ENCODE peak calls at places on chromosomes 1 and 21, in six cellular contexts. One of them, this sample, is unnamed.

GRCh38 chr1:67840449-67840848 is 7.2 kb upstream of the GNG12 start:
- DNase-seq in OCI-LY7: no peak
- DNase-seq in neural progenitor cell: no peak
- DNase-seq in SK-N-SH: no peak
- DNase-seq in GM23338: peak
- DNase-seq in GM23248: peak
- DNase-seq in this sample: no peak

GRCh38 chr1:193569696-193570269 is 383.4 kb upstream of the B3GALT2 start:
- DNase-seq in neural progenitor cell: no peak
- DNase-seq in SK-N-SH: no peak
- DNase-seq in GM23248: peak
- DNase-seq in OCI-LY7: no peak
- DNase-seq in GM23338: no peak
- DNase-seq in this sample: no peak

GRCh38 chr1:151156515-151156819 is at the start of gene TNFAIP8L2:
- DNase-seq in SK-N-SH: no peak
- DNase-seq in GM23248: no peak
- DNase-seq in GM23338: peak
- DNase-seq in OCI-LY7: peak
- DNase-seq in neural progenitor cell: peak
- DNase-seq in this sample: no peak

GRCh38 chr1:26584022-26584485 is 54.5 kb downstream of the RPS6KA1 start:
- DNase-seq in GM23248: peak
- DNase-seq in OCI-LY7: peak
- DNase-seq in neural progenitor cell: peak
- DNase-seq in SK-N-SH: peak
- DNase-seq in GM23338: peak
- DNase-seq in this sample: peak

GRCh38 chr1:167276969-167277368 is 56.3 kb downstream of the POU2F1 start:
- DNase-seq in neural progenitor cell: no peak
- DNase-seq in GM23248: no peak
- DNase-seq in GM23338: no peak
- DNase-seq in SK-N-SH: no peak
- DNase-seq in OCI-LY7: no peak
- DNase-seq in this sample: no peak

GRCh38 chr1:94543893-94544635 is 2.5 kb upstream of the F3 start:
- DNase-seq in neural progenitor cell: no peak
- DNase-seq in GM23248: peak
- DNase-seq in SK-N-SH: no peak
- DNase-seq in OCI-LY7: no peak
- DNase-seq in GM23338: no peak
- DNase-seq in this sample: no peak

GRCh38 chr1:77322061-77322900 is 40.5 kb downstream of the AK5 start:
- DNase-seq in GM23248: peak
- DNase-seq in SK-N-SH: no peak
- DNase-seq in neural progenitor cell: no peak
- DNase-seq in GM23338: peak
- DNase-seq in OCI-LY7: no peak
- DNase-seq in this sample: peak

GRCh38 chr1:166132496-166132895 is 34.3 kb downstream of the FAM78B start:
- DNase-seq in OCI-LY7: no peak
- DNase-seq in SK-N-SH: no peak
- DNase-seq in GM23248: no peak
- DNase-seq in neural progenitor cell: no peak
- DNase-seq in GM23338: no peak
- DNase-seq in this sample: no peak

GRCh38 chr1:244834596-244835275 is 722 bp upstream of the COX20 start:
- DNase-seq in neural progenitor cell: no peak
- DNase-seq in GM23338: peak
- DNase-seq in GM23248: peak
- DNase-seq in SK-N-SH: peak
- DNase-seq in OCI-LY7: peak
- DNase-seq in this sample: peak

GRCh38 chr1:12591267-12591938 is 26.6 kb downstream of the DHRS3 start:
- DNase-seq in GM23248: peak
- DNase-seq in neural progenitor cell: no peak
- DNase-seq in GM23338: no peak
- DNase-seq in OCI-LY7: no peak
- DNase-seq in SK-N-SH: no peak
- DNase-seq in this sample: no peak

GRCh38 chr1:25810341-25811299 is 9.1 kb upstream of the MTFR1L start:
- DNase-seq in neural progenitor cell: peak
- DNase-seq in SK-N-SH: peak
- DNase-seq in GM23248: peak
- DNase-seq in GM23338: peak
- DNase-seq in OCI-LY7: peak
- DNase-seq in this sample: no peak

GRCh38 chr1:41471658-41472057 is 12.8 kb downstream of the EDN2 start:
- DNase-seq in neural progenitor cell: no peak
- DNase-seq in GM23248: no peak
- DNase-seq in OCI-LY7: no peak
- DNase-seq in GM23338: no peak
- DNase-seq in SK-N-SH: no peak
- DNase-seq in this sample: no peak

GRCh38 chr1:33030575-33030974 is 6.1 kb downstream of the AK2 start:
- DNase-seq in neural progenitor cell: no peak
- DNase-seq in OCI-LY7: no peak
- DNase-seq in GM23248: peak
- DNase-seq in SK-N-SH: no peak
- DNase-seq in GM23338: no peak
- DNase-seq in this sample: no peak

GRCh38 chr21:37800496-37801061 is 115.7 kb downstream of the KCNJ6 start:
- DNase-seq in GM23248: no peak
- DNase-seq in GM23338: no peak
- DNase-seq in neural progenitor cell: no peak
- DNase-seq in OCI-LY7: no peak
- DNase-seq in SK-N-SH: no peak
- DNase-seq in this sample: no peak

GRCh38 chr1:212957546-212957945 is 7.2 kb downstream of the VASH2 start:
- DNase-seq in GM23338: no peak
- DNase-seq in OCI-LY7: no peak
- DNase-seq in neural progenitor cell: no peak
- DNase-seq in SK-N-SH: no peak
- DNase-seq in GM23248: no peak
- DNase-seq in this sample: no peak

GRCh38 chr21:39316062-39316461 is 2.6 kb upstream of the BRWD1 start:
- DNase-seq in OCI-LY7: no peak
- DNase-seq in GM23338: no peak
- DNase-seq in SK-N-SH: no peak
- DNase-seq in GM23248: peak
- DNase-seq in neural progenitor cell: no peak
- DNase-seq in this sample: no peak

GRCh38 chr1:228379165-228379460 is 27.5 kb downstream of the TRIM11 start:
- DNase-seq in neural progenitor cell: peak
- DNase-seq in OCI-LY7: no peak
- DNase-seq in GM23338: peak
- DNase-seq in GM23248: peak
- DNase-seq in SK-N-SH: no peak
- DNase-seq in this sample: no peak

GRCh38 chr1:112828716-112829115 is 113.6 kb upstream of the PPM1J start:
- DNase-seq in GM23338: no peak
- DNase-seq in OCI-LY7: no peak
- DNase-seq in neural progenitor cell: no peak
- DNase-seq in GM23248: no peak
- DNase-seq in SK-N-SH: no peak
- DNase-seq in this sample: no peak

GRCh38 chr21:35375115-35375514 is 326.0 kb upstream of the RUNX1 start:
- DNase-seq in SK-N-SH: no peak
- DNase-seq in OCI-LY7: no peak
- DNase-seq in GM23338: no peak
- DNase-seq in neural progenitor cell: no peak
- DNase-seq in GM23248: peak
- DNase-seq in this sample: no peak

GRCh38 chr1:12184008-12184681 is 17.4 kb downstream of the TNFRSF1B start:
- DNase-seq in neural progenitor cell: peak
- DNase-seq in GM23338: no peak
- DNase-seq in OCI-LY7: no peak
- DNase-seq in SK-N-SH: peak
- DNase-seq in GM23248: peak
- DNase-seq in this sample: no peak

GRCh38 chr21:32516729-32517649 is 68.3 kb downstream of the TCP10L start:
- DNase-seq in GM23338: no peak
- DNase-seq in SK-N-SH: no peak
- DNase-seq in neural progenitor cell: no peak
- DNase-seq in OCI-LY7: no peak
- DNase-seq in GM23248: peak
- DNase-seq in this sample: no peak

GRCh38 chr1:16110456-16110855 is 37.0 kb upstream of the FAM131C start:
- DNase-seq in GM23338: no peak
- DNase-seq in GM23248: no peak
- DNase-seq in neural progenitor cell: no peak
- DNase-seq in SK-N-SH: no peak
- DNase-seq in OCI-LY7: no peak
- DNase-seq in this sample: no peak

GRCh38 chr1:29900086-29900485 is 663.8 kb downstream of the PTPRU start:
- DNase-seq in OCI-LY7: no peak
- DNase-seq in SK-N-SH: no peak
- DNase-seq in GM23248: no peak
- DNase-seq in neural progenitor cell: no peak
- DNase-seq in GM23338: no peak
- DNase-seq in this sample: no peak

GRCh38 chr1:58769809-58770345 is 14.0 kb downstream of the JUN start:
- DNase-seq in GM23338: no peak
- DNase-seq in neural progenitor cell: no peak
- DNase-seq in GM23248: no peak
- DNase-seq in OCI-LY7: no peak
- DNase-seq in SK-N-SH: no peak
- DNase-seq in this sample: no peak

DNA sequence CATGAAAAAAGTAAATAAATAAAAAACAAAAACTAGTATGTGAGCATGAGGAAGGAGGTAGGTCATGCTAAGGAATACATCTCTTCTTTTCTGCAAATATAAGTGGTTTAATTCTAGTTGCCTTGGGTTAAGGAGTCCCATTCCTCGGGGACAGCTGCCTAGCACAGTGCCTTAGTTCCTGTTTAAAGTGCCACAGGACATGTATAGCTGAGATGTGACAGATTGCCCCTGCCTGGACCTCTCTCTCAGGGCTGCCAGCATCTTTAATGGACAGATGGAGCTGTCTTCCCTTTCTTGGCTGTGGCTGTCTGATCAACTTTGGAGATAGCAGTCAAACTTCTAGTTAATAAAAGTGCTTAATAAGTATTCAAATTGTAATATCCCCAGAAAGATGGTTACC is 50.0 kb downstream of the TSEN15 start:
- DNase-seq in GM23338: no peak
- DNase-seq in OCI-LY7: no peak
- DNase-seq in SK-N-SH: no peak
- DNase-seq in GM23248: no peak
- DNase-seq in neural progenitor cell: no peak
- DNase-seq in this sample: no peak
- TF ChIP-seq EZH2phosphoT487 in GM23338: no peak
- TF ChIP-seq EZH2phosphoT487 in OCI-LY7: no peak
- TF ChIP-seq EZH2phosphoT487 in SK-N-SH: no peak
- TF ChIP-seq EZH2phosphoT487 in GM23248: no peak
- TF ChIP-seq EZH2phosphoT487 in neural progenitor cell: no peak
- TF ChIP-seq EZH2phosphoT487 in this sample: no peak

GRCh38 chr1:233393926-233394680 is 66.6 kb downstream of the MAP3K21 start:
- DNase-seq in GM23248: no peak
- DNase-seq in OCI-LY7: no peak
- DNase-seq in GM23338: no peak
- DNase-seq in neural progenitor cell: no peak
- DNase-seq in SK-N-SH: no peak
- DNase-seq in this sample: no peak
- TF ChIP-seq EZH2phosphoT487 in GM23248: no peak
- TF ChIP-seq EZH2phosphoT487 in OCI-LY7: no peak
- TF ChIP-seq EZH2phosphoT487 in GM23338: no peak
- TF ChIP-seq EZH2phosphoT487 in neural progenitor cell: no peak
- TF ChIP-seq EZH2phosphoT487 in SK-N-SH: no peak
- TF ChIP-seq EZH2phosphoT487 in this sample: no peak

GRCh38 chr1:7752512-7753417 is 18.3 kb upstream of the VAMP3 start:
- DNase-seq in SK-N-SH: peak
- DNase-seq in GM23338: peak
- DNase-seq in OCI-LY7: peak
- DNase-seq in GM23248: peak
- DNase-seq in neural progenitor cell: peak
- DNase-seq in this sample: peak
- TF ChIP-seq EZH2phosphoT487 in SK-N-SH: no peak
- TF ChIP-seq EZH2phosphoT487 in GM23338: no peak
- TF ChIP-seq EZH2phosphoT487 in OCI-LY7: no peak
- TF ChIP-seq EZH2phosphoT487 in GM23248: no peak
- TF ChIP-seq EZH2phosphoT487 in neural progenitor cell: peak
- TF ChIP-seq EZH2phosphoT487 in this sample: no peak

GRCh38 chr1:97934491-97934890 is 13.7 kb upstream of the DPYD start:
- DNase-seq in neural progenitor cell: no peak
- DNase-seq in GM23338: no peak
- DNase-seq in GM23248: no peak
- DNase-seq in OCI-LY7: no peak
- DNase-seq in SK-N-SH: no peak
- DNase-seq in this sample: no peak

GRCh38 chr1:97925161-97925560 is 4.3 kb upstream of the DPYD start:
- DNase-seq in neural progenitor cell: no peak
- DNase-seq in GM23338: peak
- DNase-seq in GM23248: no peak
- DNase-seq in SK-N-SH: no peak
- DNase-seq in OCI-LY7: no peak
- DNase-seq in this sample: no peak

GRCh38 chr1:97925982-97926708 is 5.3 kb upstream of the DPYD start:
- DNase-seq in OCI-LY7: no peak
- DNase-seq in neural progenitor cell: no peak
- DNase-seq in GM23338: no peak
- DNase-seq in GM23248: no peak
- DNase-seq in SK-N-SH: no peak
- DNase-seq in this sample: no peak

GRCh38 chr1:97929874-97930465 is 9.1 kb upstream of the DPYD start:
- DNase-seq in OCI-LY7: no peak
- DNase-seq in SK-N-SH: no peak
- DNase-seq in GM23248: no peak
- DNase-seq in GM23338: no peak
- DNase-seq in neural progenitor cell: no peak
- DNase-seq in this sample: no peak

GRCh38 chr1:97930472-97930871 is 9.6 kb upstream of the DPYD start:
- DNase-seq in SK-N-SH: no peak
- DNase-seq in OCI-LY7: no peak
- DNase-seq in neural progenitor cell: no peak
- DNase-seq in GM23248: no peak
- DNase-seq in GM23338: no peak
- DNase-seq in this sample: no peak
- TF ChIP-seq EZH2phosphoT487 in SK-N-SH: no peak
- TF ChIP-seq EZH2phosphoT487 in OCI-LY7: no peak
- TF ChIP-seq EZH2phosphoT487 in neural progenitor cell: no peak
- TF ChIP-seq EZH2phosphoT487 in GM23248: no peak
- TF ChIP-seq EZH2phosphoT487 in GM23338: no peak
- TF ChIP-seq EZH2phosphoT487 in this sample: no peak

GRCh38 chr1:84583648-84584047 is 9.4 kb upstream of the CTBS start:
- DNase-seq in neural progenitor cell: peak
- DNase-seq in OCI-LY7: no peak
- DNase-seq in GM23248: no peak
- DNase-seq in GM23338: no peak
- DNase-seq in SK-N-SH: no peak
- DNase-seq in this sample: no peak

GRCh38 chr1:84585803-84586202 is 11.6 kb upstream of the CTBS start:
- DNase-seq in OCI-LY7: no peak
- DNase-seq in GM23248: no peak
- DNase-seq in GM23338: no peak
- DNase-seq in SK-N-SH: no peak
- DNase-seq in neural progenitor cell: no peak
- DNase-seq in this sample: no peak

GRCh38 chr1:84581648-84582047 is 7.4 kb upstream of the CTBS start:
- DNase-seq in SK-N-SH: no peak
- DNase-seq in neural progenitor cell: no peak
- DNase-seq in GM23338: no peak
- DNase-seq in OCI-LY7: no peak
- DNase-seq in GM23248: no peak
- DNase-seq in this sample: no peak

GRCh38 chr1:84584126-84584525 is 9.9 kb upstream of the CTBS start:
- DNase-seq in neural progenitor cell: no peak
- DNase-seq in SK-N-SH: no peak
- DNase-seq in GM23338: no peak
- DNase-seq in OCI-LY7: no peak
- DNase-seq in GM23248: no peak
- DNase-seq in this sample: no peak

GRCh38 chr1:84582802-84583587 is 8.8 kb upstream of the CTBS start:
- DNase-seq in neural progenitor cell: peak
- DNase-seq in SK-N-SH: peak
- DNase-seq in GM23248: no peak
- DNase-seq in GM23338: no peak
- DNase-seq in OCI-LY7: peak
- DNase-seq in this sample: no peak
- TF ChIP-seq EZH2phosphoT487 in neural progenitor cell: no peak
- TF ChIP-seq EZH2phosphoT487 in SK-N-SH: no peak
- TF ChIP-seq EZH2phosphoT487 in GM23248: no peak
- TF ChIP-seq EZH2phosphoT487 in GM23338: no peak
- TF ChIP-seq EZH2phosphoT487 in OCI-LY7: no peak
- TF ChIP-seq EZH2phosphoT487 in this sample: no peak

This sample was measured in HCT116.